ENCODE peak calls at places on chromosomes 5 and 9, in four cellular contexts. One of them, this sample, is unnamed. For H3K4me1, the result is how much of the 10 kb centered on the place peaks cover.

GRCh38 chr5:59674763-59675162 is 218.8 kb downstream of the PDE4D start:
- DNase-seq in effector memory CD4-positive, alpha-beta T cell: no peak
- DNase-seq in CD8-positive, alpha-beta T cell: no peak
- DNase-seq in CD4-positive, alpha-beta memory T cell: no peak
- DNase-seq in this sample: no peak

GRCh38 chr9:84667571-84668203 is 1.8 kb upstream of the NTRK2 start:
- DNase-seq in CD8-positive, alpha-beta T cell: no peak
- DNase-seq in CD4-positive, alpha-beta memory T cell: no peak
- DNase-seq in effector memory CD4-positive, alpha-beta T cell: no peak
- DNase-seq in this sample: no peak

GRCh38 chr9:34884732-34885131 is 73.4 kb upstream of the PHF24 start:
- DNase-seq in CD4-positive, alpha-beta memory T cell: no peak
- DNase-seq in CD8-positive, alpha-beta T cell: no peak
- DNase-seq in effector memory CD4-positive, alpha-beta T cell: no peak
- DNase-seq in this sample: no peak

GRCh38 chr5:173394701-173395100 is 66.5 kb upstream of the STC2 start:
- DNase-seq in CD4-positive, alpha-beta memory T cell: no peak
- DNase-seq in CD8-positive, alpha-beta T cell: no peak
- DNase-seq in effector memory CD4-positive, alpha-beta T cell: no peak
- DNase-seq in this sample: no peak

GRCh38 chr9:121651295-121652036 is at the start of gene DAB2IP:
- DNase-seq in CD8-positive, alpha-beta T cell: no peak
- DNase-seq in CD4-positive, alpha-beta memory T cell: no peak
- DNase-seq in effector memory CD4-positive, alpha-beta T cell: no peak
- DNase-seq in this sample: no peak

GRCh38 chr5:140926211-140926902 is at the start of gene PCDHAC1:
- DNase-seq in CD4-positive, alpha-beta memory T cell: peak
- DNase-seq in CD8-positive, alpha-beta T cell: peak
- DNase-seq in effector memory CD4-positive, alpha-beta T cell: no peak
- DNase-seq in this sample: no peak

GRCh38 chr9:137809038-137809630 is 68.4 kb upstream of the CACNA1B start:
- DNase-seq in effector memory CD4-positive, alpha-beta T cell: no peak
- DNase-seq in CD8-positive, alpha-beta T cell: no peak
- DNase-seq in CD4-positive, alpha-beta memory T cell: no peak
- DNase-seq in this sample: no peak

GRCh38 chr9:131310833-131311554 is 21.5 kb downstream of the PLPP7 start:
- DNase-seq in CD4-positive, alpha-beta memory T cell: peak
- DNase-seq in CD8-positive, alpha-beta T cell: peak
- DNase-seq in effector memory CD4-positive, alpha-beta T cell: peak
- DNase-seq in this sample: peak

GRCh38 chr5:65101706-65102105 is 333.0 kb downstream of the CWC27 start:
- DNase-seq in CD4-positive, alpha-beta memory T cell: no peak
- DNase-seq in effector memory CD4-positive, alpha-beta T cell: no peak
- DNase-seq in CD8-positive, alpha-beta T cell: no peak
- DNase-seq in this sample: no peak

GRCh38 chr5:10633271-10634049 is 69.6 kb downstream of the ANKRD33B start:
- DNase-seq in CD4-positive, alpha-beta memory T cell: peak
- DNase-seq in effector memory CD4-positive, alpha-beta T cell: peak
- DNase-seq in CD8-positive, alpha-beta T cell: peak
- DNase-seq in this sample: peak

GRCh38 chr9:126217797-126218196 is 108.8 kb upstream of the MVB12B start:
- DNase-seq in CD8-positive, alpha-beta T cell: no peak
- DNase-seq in effector memory CD4-positive, alpha-beta T cell: no peak
- DNase-seq in CD4-positive, alpha-beta memory T cell: no peak
- DNase-seq in this sample: no peak

GRCh38 chr9:127972316-127972871 is 8.4 kb downstream of the EEIG1 start:
- DNase-seq in CD4-positive, alpha-beta memory T cell: no peak
- DNase-seq in CD8-positive, alpha-beta T cell: no peak
- DNase-seq in effector memory CD4-positive, alpha-beta T cell: no peak
- DNase-seq in this sample: no peak

GRCh38 chr9:127970401-127971313 is 10.1 kb downstream of the EEIG1 start:
- DNase-seq in CD8-positive, alpha-beta T cell: peak
- DNase-seq in effector memory CD4-positive, alpha-beta T cell: peak
- DNase-seq in CD4-positive, alpha-beta memory T cell: peak
- DNase-seq in this sample: peak

GRCh38 chr9:127973169-127974001 is 7.4 kb downstream of the EEIG1 start:
- DNase-seq in CD8-positive, alpha-beta T cell: no peak
- DNase-seq in CD4-positive, alpha-beta memory T cell: no peak
- DNase-seq in effector memory CD4-positive, alpha-beta T cell: no peak
- DNase-seq in this sample: no peak

GRCh38 chr9:127974002-127974768 is 6.6 kb downstream of the EEIG1 start:
- DNase-seq in effector memory CD4-positive, alpha-beta T cell: no peak
- DNase-seq in CD8-positive, alpha-beta T cell: no peak
- DNase-seq in CD4-positive, alpha-beta memory T cell: no peak
- DNase-seq in this sample: no peak

DNA sequence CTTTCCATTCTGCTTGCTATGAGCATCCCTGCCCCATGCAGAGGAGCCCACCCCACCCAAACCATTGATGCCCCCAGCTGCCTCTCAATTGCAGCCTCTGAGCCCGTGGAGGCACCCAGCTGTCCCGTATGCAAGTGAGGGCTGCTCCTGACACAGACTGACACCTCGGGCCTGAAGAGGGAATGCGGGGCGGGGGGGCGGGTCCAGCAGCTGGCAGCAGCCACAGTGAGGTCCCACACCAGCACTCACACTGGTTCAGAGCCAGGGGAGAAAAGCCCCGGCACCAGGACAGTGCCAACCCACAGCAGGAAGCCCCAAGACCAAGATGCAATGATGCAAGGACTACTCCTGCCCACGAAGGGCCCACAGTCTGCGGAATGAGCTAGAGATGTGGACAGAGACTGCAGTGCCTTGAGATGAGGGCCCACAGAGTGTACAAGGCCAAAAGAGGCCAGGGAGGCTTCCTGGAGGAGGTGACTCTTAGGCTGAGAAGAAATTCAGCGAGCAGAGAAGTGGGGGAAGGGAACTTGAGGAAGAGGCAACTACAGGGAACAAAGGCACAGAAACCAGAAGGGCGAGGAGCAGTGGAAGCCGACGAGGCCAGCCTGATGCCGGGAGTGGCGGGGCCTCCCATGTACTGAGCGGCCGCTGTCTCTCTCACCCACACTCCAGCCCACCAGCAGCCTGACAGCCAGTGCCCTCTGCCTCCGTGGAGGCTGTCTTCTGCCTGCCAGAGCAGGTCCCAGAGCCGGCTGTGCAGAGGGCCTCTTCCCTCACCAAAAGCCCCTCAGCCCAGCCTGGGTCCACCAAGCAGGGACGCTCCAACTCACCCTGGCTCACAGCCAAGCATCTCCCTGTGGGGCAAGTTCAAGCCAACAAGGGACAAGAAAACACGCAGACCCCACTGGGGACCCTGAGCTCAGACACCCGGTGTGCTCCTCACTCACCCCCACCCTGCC is 9.2 kb downstream of the EEIG1 start:
- DNase-seq in effector memory CD4-positive, alpha-beta T cell: peak
- DNase-seq in CD8-positive, alpha-beta T cell: peak
- DNase-seq in CD4-positive, alpha-beta memory T cell: peak
- DNase-seq in this sample: peak
- H3K4me3 ChIP-seq in effector memory CD4-positive, alpha-beta T cell: peak
- H3K4me3 ChIP-seq in CD8-positive, alpha-beta T cell: peak
- H3K4me3 ChIP-seq in CD4-positive, alpha-beta memory T cell: peak
- H3K4me3 ChIP-seq in this sample: peak

GRCh38 chr5:1315018-1315708 is 20.3 kb upstream of the TERT start:
- DNase-seq in CD4-positive, alpha-beta memory T cell: no peak
- DNase-seq in effector memory CD4-positive, alpha-beta T cell: no peak
- DNase-seq in CD8-positive, alpha-beta T cell: no peak
- DNase-seq in this sample: no peak
- H3K4me1 ChIP-seq in CD4-positive, alpha-beta memory T cell: half or more
- H3K4me1 ChIP-seq in effector memory CD4-positive, alpha-beta T cell: under half
- H3K4me1 ChIP-seq in CD8-positive, alpha-beta T cell: half or more
- H3K4me1 ChIP-seq in this sample: half or more

GRCh38 chr9:89386206-89386605 is 67.9 kb downstream of the SECISBP2 start:
- DNase-seq in CD8-positive, alpha-beta T cell: no peak
- DNase-seq in effector memory CD4-positive, alpha-beta T cell: no peak
- DNase-seq in CD4-positive, alpha-beta memory T cell: no peak
- DNase-seq in this sample: no peak
- H3K27ac ChIP-seq in CD8-positive, alpha-beta T cell: no peak
- H3K27ac ChIP-seq in effector memory CD4-positive, alpha-beta T cell: no peak
- H3K27ac ChIP-seq in CD4-positive, alpha-beta memory T cell: no peak
- H3K27ac ChIP-seq in this sample: no peak

DNA sequence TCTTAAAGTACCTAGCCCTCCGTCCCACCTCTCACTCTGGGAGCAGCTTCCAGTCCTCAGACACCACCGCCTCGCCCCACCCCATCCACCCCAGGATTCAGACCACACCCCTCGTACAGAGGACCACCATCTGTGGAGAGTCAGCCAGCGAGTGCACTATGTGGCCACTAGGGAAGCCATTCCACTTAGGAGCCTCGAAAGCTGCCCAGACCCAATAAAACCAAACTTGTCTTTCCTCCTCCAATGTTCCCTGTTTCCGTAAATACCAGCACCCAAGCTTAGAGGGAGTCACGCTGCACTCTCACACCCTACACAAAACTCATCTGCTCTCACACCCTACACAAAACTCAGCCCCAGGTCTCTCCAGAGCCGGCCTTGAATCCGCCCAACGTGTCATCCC is 1.9 kb downstream of the GCNT4 start:
- DNase-seq in CD8-positive, alpha-beta T cell: peak
- DNase-seq in effector memory CD4-positive, alpha-beta T cell: no peak
- DNase-seq in CD4-positive, alpha-beta memory T cell: no peak
- DNase-seq in this sample: no peak
- H3K4me3 ChIP-seq in CD8-positive, alpha-beta T cell: peak
- H3K4me3 ChIP-seq in effector memory CD4-positive, alpha-beta T cell: peak
- H3K4me3 ChIP-seq in CD4-positive, alpha-beta memory T cell: no peak
- H3K4me3 ChIP-seq in this sample: peak

GRCh38 chr5:131302506-131302905 is 38.7 kb downstream of the CDC42SE2 start:
- DNase-seq in CD4-positive, alpha-beta memory T cell: no peak
- DNase-seq in effector memory CD4-positive, alpha-beta T cell: no peak
- DNase-seq in CD8-positive, alpha-beta T cell: no peak
- DNase-seq in this sample: no peak

GRCh38 chr5:131305906-131306305 is 42.1 kb downstream of the CDC42SE2 start:
- DNase-seq in effector memory CD4-positive, alpha-beta T cell: no peak
- DNase-seq in CD8-positive, alpha-beta T cell: no peak
- DNase-seq in CD4-positive, alpha-beta memory T cell: no peak
- DNase-seq in this sample: no peak

GRCh38 chr5:131305138-131305650 is 41.3 kb downstream of the CDC42SE2 start:
- DNase-seq in effector memory CD4-positive, alpha-beta T cell: no peak
- DNase-seq in CD4-positive, alpha-beta memory T cell: no peak
- DNase-seq in CD8-positive, alpha-beta T cell: no peak
- DNase-seq in this sample: no peak

GRCh38 chr5:131304414-131304813 is 40.6 kb downstream of the CDC42SE2 start:
- DNase-seq in CD4-positive, alpha-beta memory T cell: no peak
- DNase-seq in CD8-positive, alpha-beta T cell: no peak
- DNase-seq in effector memory CD4-positive, alpha-beta T cell: no peak
- DNase-seq in this sample: no peak

DNA sequence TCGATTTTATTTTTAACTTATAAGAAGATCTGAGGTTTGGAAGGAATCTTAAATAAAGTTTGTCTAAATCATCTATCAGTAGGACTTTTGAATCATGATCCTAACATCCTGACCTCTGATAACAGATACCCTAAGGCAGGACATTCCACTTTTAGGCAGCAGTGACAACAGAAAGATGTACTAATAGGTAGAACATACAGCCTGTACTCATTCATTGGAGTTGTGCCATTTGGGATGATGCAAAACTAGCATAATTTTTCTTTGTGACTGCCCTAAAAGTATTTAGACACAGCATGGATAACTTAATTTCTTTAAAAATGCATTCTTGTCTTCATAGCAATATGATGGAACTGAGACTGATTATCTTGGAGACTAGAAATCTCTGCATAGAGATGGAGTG is 39.7 kb downstream of the CDC42SE2 start:
- DNase-seq in CD8-positive, alpha-beta T cell: no peak
- DNase-seq in CD4-positive, alpha-beta memory T cell: no peak
- DNase-seq in effector memory CD4-positive, alpha-beta T cell: no peak
- DNase-seq in this sample: no peak
- H3K4me1 ChIP-seq in CD8-positive, alpha-beta T cell: half or more
- H3K4me1 ChIP-seq in CD4-positive, alpha-beta memory T cell: half or more
- H3K4me1 ChIP-seq in effector memory CD4-positive, alpha-beta T cell: under half
- H3K4me1 ChIP-seq in this sample: half or more

GRCh38 chr5:151024894-151025606 is 4.7 kb downstream of the GPX3 start:
- DNase-seq in effector memory CD4-positive, alpha-beta T cell: no peak
- DNase-seq in CD8-positive, alpha-beta T cell: no peak
- DNase-seq in CD4-positive, alpha-beta memory T cell: no peak
- DNase-seq in this sample: no peak

GRCh38 chr5:151028717-151029116 is 8.3 kb downstream of the GPX3 start:
- DNase-seq in CD4-positive, alpha-beta memory T cell: no peak
- DNase-seq in effector memory CD4-positive, alpha-beta T cell: no peak
- DNase-seq in CD8-positive, alpha-beta T cell: no peak
- DNase-seq in this sample: no peak

GRCh38 chr5:151027961-151028479 is 7.6 kb downstream of the GPX3 start:
- DNase-seq in effector memory CD4-positive, alpha-beta T cell: no peak
- DNase-seq in CD4-positive, alpha-beta memory T cell: no peak
- DNase-seq in CD8-positive, alpha-beta T cell: no peak
- DNase-seq in this sample: no peak

GRCh38 chr5:151026088-151026487 is 5.7 kb downstream of the GPX3 start:
- DNase-seq in CD4-positive, alpha-beta memory T cell: no peak
- DNase-seq in CD8-positive, alpha-beta T cell: no peak
- DNase-seq in effector memory CD4-positive, alpha-beta T cell: no peak
- DNase-seq in this sample: no peak

DNA sequence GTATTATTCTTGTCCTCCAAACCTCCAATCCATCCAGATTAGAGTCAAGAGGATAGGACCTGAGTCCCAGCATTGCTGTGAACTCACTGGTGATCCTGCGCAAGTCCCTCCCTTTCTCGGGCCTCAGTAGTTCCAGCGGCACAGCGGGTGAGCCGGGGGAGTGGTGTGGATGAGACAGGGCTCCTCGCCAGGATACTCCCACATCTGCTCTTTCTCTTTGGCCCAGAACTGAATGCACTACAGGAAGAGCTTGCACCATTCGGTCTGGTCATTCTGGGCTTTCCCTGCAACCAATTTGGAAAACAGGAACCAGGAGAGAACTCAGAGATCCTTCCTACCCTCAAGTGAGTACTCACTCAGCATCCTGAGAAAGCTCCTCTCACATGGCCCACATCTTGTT is 6.3 kb downstream of the GPX3 start:
- DNase-seq in CD4-positive, alpha-beta memory T cell: no peak
- DNase-seq in CD8-positive, alpha-beta T cell: no peak
- DNase-seq in effector memory CD4-positive, alpha-beta T cell: no peak
- DNase-seq in this sample: no peak
- H3K27ac ChIP-seq in CD4-positive, alpha-beta memory T cell: no peak
- H3K27ac ChIP-seq in CD8-positive, alpha-beta T cell: no peak
- H3K27ac ChIP-seq in effector memory CD4-positive, alpha-beta T cell: no peak
- H3K27ac ChIP-seq in this sample: no peak